ENCODE peak calls at places on chromosomes 3 and 15, in four cellular contexts. J is pancreas, P is AG04450, V is keratinocyte. D is an unnamed sample.

GRCh38 chr15:48002772-48003171 is 118.0 kb upstream of the SLC24A5 start:
- DNase-seq in J (no peak), P (no peak), V (no peak), D (no peak)

GRCh38 chr15:48560321-48561051 is 85.0 kb downstream of the FBN1 start:
- DNase-seq in V (no peak), P (no peak), J (no peak), D (no peak)

GRCh38 chr3:134857776-134858515 is 62.9 kb downstream of the EPHB1 start:
- DNase-seq in J (no peak), V (no peak), P (no peak), D (no peak)

GRCh38 chr3:196227629-196228493 is 11.5 kb downstream of the SLC51A start:
- DNase-seq in P (no peak), V (no peak), J (peak; percentile 29), D (no peak)

GRCh38 chr15:45287400-45287799 is 35.4 kb downstream of the SLC28A2 start:
- DNase-seq in J (no peak), V (no peak), P (no peak), D (no peak)

GRCh38 chr3:40608091-40608490 is 83.3 kb downstream of the ZNF621 start:
- DNase-seq in J (no peak), V (no peak), P (no peak), D (no peak)

GRCh38 chr3:138442433-138442832 is 8.0 kb downstream of the ESYT3 start:
- DNase-seq in P (no peak), V (no peak), J (no peak), D (no peak)

GRCh38 chr15:79283252-79284048 is 928 bp downstream of the ANKRD34C start:
- DNase-seq in V (no peak), J (peak; percentile 40), P (no peak), D (no peak)

GRCh38 chr3:112751564-112751963 is 95.1 kb downstream of the CD200R1L start:
- DNase-seq in V (no peak), P (no peak), J (no peak), D (no peak)

GRCh38 chr3:98326945-98327344 is 26.7 kb upstream of the OR5K4 start:
- DNase-seq in J (no peak), V (no peak), P (no peak), D (no peak)

GRCh38 chr15:61275901-61276300 is 46.8 kb upstream of the RORA start:
- DNase-seq in J (no peak), V (no peak), P (no peak), D (no peak)

GRCh38 chr15:101533371-101534140 is 44.0 kb upstream of the PCSK6 start:
- DNase-seq in V (no peak), J (no peak), P (no peak), D (no peak)

GRCh38 chr15:65460948-65461347 is 38.2 kb upstream of the IGDCC4 start:
- DNase-seq in P (no peak), V (no peak), J (no peak), D (no peak)

GRCh38 chr3:10015476-10015904 is 10.7 kb upstream of the FANCD2 start:
- DNase-seq in P (peak; percentile 97), J (peak; percentile 55), V (no peak), D (peak; percentile 77)

GRCh38 chr3:175432338-175433025 is 573.3 kb downstream of the NAALADL2 start:
- DNase-seq in J (no peak), P (no peak), V (no peak), D (no peak)

GRCh38 chr15:39454189-39454986 is 126.5 kb upstream of the THBS1 start:
- DNase-seq in P (no peak), V (no peak), J (no peak), D (no peak)

GRCh38 chr3:27630892-27631291 is 91.2 kb downstream of the EOMES start:
- DNase-seq in V (peak; percentile 15), J (no peak), P (no peak), D (no peak)

GRCh38 chr15:60982249-60982932 is 246.7 kb downstream of the RORA start:
- DNase-seq in J (no peak), V (no peak), P (no peak), D (no peak)

GRCh38 chr3:84108442-84108971 is 850.3 kb upstream of the CADM2 start:
- DNase-seq in J (no peak), V (peak; percentile 79), P (peak; percentile 50), D (no peak)

GRCh38 chr15:58228708-58229107 is 90.5 kb downstream of the AQP9 start:
- DNase-seq in P (peak; percentile 59), J (no peak), V (no peak), D (peak; percentile 46)

GRCh38 chr3:71045917-71046282 is 537.6 kb downstream of the FOXP1 start:
- DNase-seq in J (no peak), V (no peak), P (no peak), D (no peak)

GRCh38 chr15:64982472-64982871 is 7.2 kb downstream of the SPG21 start:
- DNase-seq in J (no peak), V (no peak), P (no peak), D (no peak)

GRCh38 chr15:76107169-76107568 is 47.4 kb downstream of the TMEM266 start:
- DNase-seq in V (peak; percentile 2), P (no peak), J (no peak), D (no peak)

GRCh38 chr3:87088984-87089841 is 98.3 kb upstream of the VGLL3 start:
- DNase-seq in P (peak; percentile 46), J (peak; percentile 55), V (no peak), D (peak; percentile 60)

GRCh38 chr15:70344666-70345065 is 246.9 kb upstream of the TLE3 start:
- DNase-seq in V (no peak), P (no peak), J (peak; percentile 67), D (no peak)

GRCh38 chr15:92306662-92307061 is 87.0 kb upstream of the ST8SIA2 start:
- DNase-seq in V (no peak), J (no peak), P (no peak), D (no peak)

GRCh38 chr3:105527949-105528348 is 161.2 kb downstream of the ALCAM start:
- DNase-seq in J (no peak), P (no peak), V (peak; percentile 50), D (no peak)

GRCh38 chr3:45890405-45890804 is 4.1 kb downstream of the CCR9 start:
- DNase-seq in P (no peak), V (no peak), J (no peak), D (no peak)

GRCh38 chr3:46410669-46411068 is 3.6 kb downstream of the CCRL2 start:
- DNase-seq in J (no peak), P (no peak), V (no peak), D (no peak)

GRCh38 chr3:46318207-46318606 is 35.7 kb upstream of the CCR2 start:
- DNase-seq in P (no peak), J (no peak), V (no peak), D (no peak)

GRCh38 chr3:33749546-33750215 is 31.6 kb upstream of the CLASP2 start:
- DNase-seq in J (no peak), P (peak; percentile 20), V (peak; percentile 52), D (peak; percentile 13)

GRCh38 chr3:192727032-192727847 is at the start of gene FGF12:
- DNase-seq in P (no peak), V (no peak), J (peak; percentile 38), D (no peak)

GRCh38 chr15:91711384-91712082 is 142.0 kb upstream of the SLCO3A1 start:
- DNase-seq in J (no peak), V (no peak), P (no peak), D (no peak)

DNA sequence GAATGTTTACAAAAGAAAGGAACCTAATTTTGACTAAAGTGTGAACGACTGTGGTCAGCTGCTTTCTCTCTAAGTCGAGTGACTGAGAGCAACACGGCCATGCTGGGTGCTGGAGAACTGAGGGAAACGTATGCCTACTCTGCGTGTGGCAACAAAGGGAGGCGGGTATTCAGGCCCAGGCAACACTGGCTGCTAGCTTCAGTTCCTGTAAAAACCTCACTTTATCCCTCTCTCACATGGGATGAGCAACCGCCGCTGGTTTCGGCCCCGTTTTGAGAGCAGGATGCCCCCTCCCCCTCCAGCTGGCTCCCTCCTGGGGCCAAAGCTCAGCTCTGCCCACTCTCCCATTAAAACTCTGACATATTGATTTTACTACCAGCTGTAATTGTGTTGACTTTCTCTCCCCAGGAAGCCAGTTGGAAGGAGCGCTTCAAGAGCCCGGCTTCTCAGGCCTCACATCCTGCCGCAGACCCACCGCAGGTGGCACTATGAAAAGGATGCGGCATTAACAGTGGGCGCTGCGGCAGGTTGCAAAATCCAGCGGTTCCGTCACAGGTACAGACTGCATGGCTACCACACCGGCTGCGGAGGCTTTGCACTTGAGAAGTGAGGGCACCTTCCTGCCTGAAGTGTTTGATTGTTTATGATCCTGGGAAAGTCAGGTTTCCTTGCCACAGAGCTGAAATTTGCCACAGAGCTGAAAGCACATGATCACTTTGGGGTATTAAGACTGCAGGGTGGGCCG is 12.7 kb downstream of the PLXND1 start:
- DNase-seq in V (no peak), J (no peak), P (no peak), D (no peak)
- H3K27me3 ChIP-seq in V (no peaks in the 10 kb centered on the region), J (no peaks in the 10 kb centered on the region), P (no peaks in the 10 kb centered on the region), D (no peaks in the 10 kb centered on the region)

GRCh38 chr3:151384741-151385174 is at the start of gene P2RY12:
- DNase-seq in P (no peak), V (no peak), J (no peak), D (no peak)
- H3K4me3 ChIP-seq in P (no peak within 1 kb of the TSS), V (no peak within 1 kb of the TSS), J (no peak within 1 kb of the TSS), D (no peak within 1 kb of the TSS)

DNA sequence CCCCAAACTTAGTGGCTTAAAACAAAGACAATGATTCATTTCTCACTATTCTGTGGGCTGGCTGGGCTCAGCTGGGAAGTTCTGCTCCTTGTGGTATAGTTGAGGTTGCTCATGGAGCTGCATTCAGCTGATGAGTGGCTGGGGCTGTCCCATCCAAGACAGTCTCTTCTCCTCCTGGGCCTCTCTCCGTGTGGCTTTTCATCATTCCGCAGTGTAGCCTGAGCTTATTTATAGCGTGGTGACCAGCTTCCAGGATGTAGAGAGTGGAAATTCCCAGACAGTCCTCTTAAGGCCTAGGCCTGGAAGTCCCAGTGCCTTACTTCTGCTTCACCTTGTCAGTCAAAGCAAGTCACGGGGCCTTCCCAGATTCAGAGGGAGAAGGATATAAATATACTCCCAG is 136.7 kb upstream of the DAZL start:
- DNase-seq in P (no peak), J (no peak), V (no peak), D (peak; percentile 25)
- TF ChIP-seq CTCF in P (no peak), J (no peak), V (no peak), D (no peak)

DNA sequence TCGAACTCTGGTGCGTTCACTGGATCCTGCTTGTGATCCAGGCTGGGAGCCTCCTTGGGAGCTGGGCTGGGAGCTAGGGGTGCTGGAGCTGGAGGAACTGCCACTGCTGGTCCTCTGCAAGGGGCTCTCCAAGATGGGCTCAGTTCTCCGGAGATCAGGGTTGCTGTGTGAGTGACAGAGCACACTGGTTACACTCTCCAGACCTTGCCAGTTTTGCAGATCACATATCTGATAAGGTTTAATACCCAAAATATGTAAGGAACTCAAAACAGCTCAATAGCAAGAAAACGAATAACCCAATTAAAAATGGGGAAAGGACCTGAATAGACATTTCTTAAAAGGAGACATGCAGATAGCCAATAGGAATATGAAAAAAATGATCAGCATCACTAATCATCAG is 84.2 kb upstream of the SLC2A2 start:
- DNase-seq in P (no peak), J (no peak), V (no peak), D (no peak)
- H3K27me3 ChIP-seq in P (no peaks in the 10 kb centered on the region), J (no peaks in the 10 kb centered on the region), V (no peaks in the 10 kb centered on the region), D (no peaks in the 10 kb centered on the region)

GRCh38 chr15:63598467-63599400 is 1.5 kb downstream of the FBXL22 start:
- DNase-seq in V (no peak), J (peak; percentile 34), P (no peak), D (no peak)
- H3K4me3 ChIP-seq in V (peak overlapping the region; percentile 74), J (peak overlapping the region; percentile 66), P (no peak overlapping the region), D (no peak overlapping the region)